ENCODE peak calls at places on chromosome 2, in seven cellular contexts. G is MM.1S; W is GM23338; D is EL; O is activated CD8-positive, alpha-beta memory T cell treated with anti-CD3 and anti-CD28 coated beads, Interleukin-2, amount 50 U/mL, for 48 hours; C is Right ventricle myocardium superior; M is mammary epithelial cell. H is an unnamed sample.

GRCh38 chr2:20496477-20496876 is 49.6 kb downstream of the RHOB start:
- DNase-seq in G (no peak), W (no peak), D (no peak), O (no peak), C (no peak), M (no peak), H (no peak)

GRCh38 chr2:19799881-19800780 is 101.7 kb downstream of the TTC32 start:
- DNase-seq in G (no peak), W (no peak), D (no peak), O (no peak), C (no peak), M (peak; percentile 21), H (no peak)

GRCh38 chr2:127027715-127028114 is 79.2 kb downstream of the BIN1 start:
- DNase-seq in G (no peak), W (peak; percentile 58), D (no peak), O (peak; percentile 25), C (no peak), M (no peak), H (peak; percentile 15)

GRCh38 chr2:9484533-9484932 is 10.2 kb downstream of the IAH1 start:
- DNase-seq in G (no peak), W (no peak), D (no peak), O (no peak), C (no peak), M (no peak), H (no peak)

GRCh38 chr2:10414591-10414990 is 33.5 kb downstream of the ODC1 start:
- DNase-seq in G (no peak), W (no peak), D (peak; percentile 9), O (no peak), C (no peak), M (no peak), H (no peak)

GRCh38 chr2:201205516-201205850 is 22.5 kb downstream of the CASP10 start:
- DNase-seq in G (no peak), W (no peak), D (no peak), O (no peak), C (no peak), M (no peak), H (no peak)

GRCh38 chr2:155947069-155947468 is 385.5 kb downstream of the NR4A2 start:
- DNase-seq in G (no peak), W (no peak), D (no peak), O (no peak), C (no peak), M (no peak), H (no peak)

GRCh38 chr2:30150786-30151185 is 4.0 kb downstream of the YPEL5 start:
- DNase-seq in G (no peak), W (no peak), D (no peak), O (no peak), C (no peak), M (no peak), H (no peak)

GRCh38 chr2:131509615-131510014 is 17.4 kb upstream of the MZT2A start:
- DNase-seq in G (no peak), W (no peak), D (no peak), O (no peak), C (no peak), M (no peak), H (no peak)

GRCh38 chr2:174546519-174547506 is 50.8 kb downstream of the WIPF1 start:
- DNase-seq in G (peak; percentile 68), W (peak; percentile 82), D (peak; percentile 53), O (no peak), C (no peak), M (peak; percentile 17), H (no peak)

GRCh38 chr2:106519767-106520166 is 32.6 kb downstream of the CD8B2 start:
- DNase-seq in G (no peak), W (no peak), D (no peak), O (no peak), C (no peak), M (no peak), H (no peak)

GRCh38 chr2:128091691-128092050 is 671 bp downstream of the UGGT1 start:
- DNase-seq in G (peak; percentile 41), W (no peak), D (peak; percentile 30), O (no peak), C (no peak), M (peak; percentile 24), H (no peak)

GRCh38 chr2:204116154-204116792 is 179.7 kb downstream of the ICOS start:
- DNase-seq in G (no peak), W (no peak), D (no peak), O (no peak), C (no peak), M (no peak), H (no peak)